ENCODE peak calls at places on chromosomes 1 and 21, in nine cellular contexts. I is effector CD4-positive, alpha-beta T cell; B is globus pallidus; S is stimulated activated CD4-positive, alpha-beta T cell treated with anti-CD3 and anti-CD28 coated beads, Interleukin-4, amount 100 ng/mL, for 1 hour; U is mesendoderm; T is GM20000; F is hypothalamus; P is T-helper 17 cell; C is NCI-H1092 treated with DMSO at 0.1 percent for 48 hours. G is an unnamed sample.

GRCh38 chr1:115356356-115356755 is 18.3 kb upstream of the NGF start:
- DNase-seq in I (no peak), B (no peak), S (no peak), U (peak; percentile 62), T (no peak), F (no peak), P (no peak), C (no peak), G (no peak)

GRCh38 chr1:31064115-31064514 is 1.4 kb downstream of the PUM1 start:
- DNase-seq in I (no peak), B (peak; percentile 15), S (no peak), U (no peak), T (no peak), F (no peak), P (no peak), C (no peak), G (peak; percentile 89)

GRCh38 chr1:16612332-16613172 is 812 bp downstream of the NBPF1 start:
- DNase-seq in I (peak; percentile 5), B (peak; percentile 75), S (no peak), U (peak; percentile 78), T (peak; percentile 64), F (peak; percentile 79), P (no peak), C (peak; percentile 72), G (peak; percentile 54)

GRCh38 chr21:36113647-36114428 is 21.0 kb upstream of the CBR3 start:
- DNase-seq in I (peak; percentile 45), B (no peak), S (peak; percentile 48), U (no peak), T (no peak), F (no peak), P (peak; percentile 42), C (peak; percentile 49), G (peak; percentile 70)

GRCh38 chr1:234608720-234609527 is 1.1 kb downstream of the IRF2BP2 start:
- DNase-seq in I (peak; percentile 75), B (peak; percentile 26), S (peak; percentile 72), U (peak; percentile 76), T (peak; percentile 67), F (no peak), P (peak; percentile 59), C (no peak), G (no peak)

GRCh38 chr1:167763525-167764220 is 41.9 kb downstream of the MPZL1 start:
- DNase-seq in I (no peak), B (peak; percentile 95), S (no peak), U (no peak), T (no peak), F (peak; percentile 15), P (no peak), C (no peak), G (no peak)

GRCh38 chr1:40575336-40575735 is 43.9 kb downstream of the ZNF684 start:
- DNase-seq in I (no peak), B (no peak), S (no peak), U (no peak), T (no peak), F (no peak), P (no peak), C (no peak), G (no peak)

GRCh38 chr1:48402619-48403018 is 69.4 kb downstream of the SPATA6 start:
- DNase-seq in I (no peak), B (no peak), S (no peak), U (no peak), T (no peak), F (no peak), P (no peak), C (no peak), G (no peak)

GRCh38 chr1:25821630-25822091 is 1.9 kb downstream of the MTFR1L start:
- DNase-seq in I (no peak), B (no peak), S (no peak), U (no peak), T (no peak), F (no peak), P (no peak), C (no peak), G (no peak)

GRCh38 chr21:38416791-38417190 is 81.5 kb downstream of the ERG start:
- DNase-seq in I (no peak), B (no peak), S (no peak), U (no peak), T (no peak), F (no peak), P (no peak), C (no peak), G (no peak)

GRCh38 chr1:33327587-33328325 is 6.9 kb upstream of the A3GALT2 start:
- DNase-seq in I (no peak), B (no peak), S (no peak), U (no peak), T (no peak), F (no peak), P (no peak), C (peak; percentile 76), G (no peak)

GRCh38 chr21:14991957-14992356 is 72.8 kb downstream of the NRIP1 start:
- DNase-seq in I (no peak), B (no peak), S (no peak), U (no peak), T (no peak), F (no peak), P (no peak), C (no peak), G (no peak)

GRCh38 chr1:204588826-204589225 is 72.6 kb downstream of the MDM4 start:
- DNase-seq in I (no peak), B (no peak), S (no peak), U (peak; percentile 50), T (no peak), F (no peak), P (no peak), C (no peak), G (no peak)

GRCh38 chr1:203462878-203463277 is 12.7 kb upstream of the PRELP start:
- DNase-seq in I (no peak), B (no peak), S (no peak), U (no peak), T (no peak), F (no peak), P (no peak), C (no peak), G (no peak)

GRCh38 chr1:54405894-54406293 is 300 bp downstream of the SSBP3 start:
- DNase-seq in I (no peak), B (no peak), S (no peak), U (no peak), T (no peak), F (no peak), P (no peak), C (no peak), G (no peak)

GRCh38 chr1:233025566-233025965 is 75.2 kb downstream of the NTPCR start:
- DNase-seq in I (no peak), B (no peak), S (no peak), U (peak; percentile 50), T (no peak), F (no peak), P (no peak), C (no peak), G (no peak)

GRCh38 chr1:47241114-47242113 is 9.4 kb upstream of the TAL1 start:
- DNase-seq in I (no peak), B (no peak), S (no peak), U (no peak), T (no peak), F (no peak), P (no peak), C (no peak), G (no peak)

GRCh38 chr1:164659621-164660414 is 100.8 kb downstream of the PBX1 start:
- DNase-seq in I (no peak), B (no peak), S (no peak), U (no peak), T (no peak), F (no peak), P (no peak), C (no peak), G (no peak)

GRCh38 chr1:112614460-112615065 is 4.4 kb downstream of the ST7L start:
- DNase-seq in I (no peak), B (no peak), S (no peak), U (peak; percentile 59), T (no peak), F (no peak), P (no peak), C (peak; percentile 3), G (no peak)

GRCh38 chr1:41232305-41232704 is 9.8 kb downstream of the SCMH1 start:
- DNase-seq in I (no peak), B (no peak), S (no peak), U (no peak), T (no peak), F (no peak), P (no peak), C (no peak), G (peak; percentile 60)

GRCh38 chr1:213376862-213377372 is 325.9 kb downstream of the RPS6KC1 start:
- DNase-seq in I (no peak), B (no peak), S (no peak), U (peak; percentile 81), T (no peak), F (no peak), P (no peak), C (no peak), G (peak; percentile 66)

GRCh38 chr1:154742586-154742985 is 127.5 kb downstream of the KCNN3 start:
- DNase-seq in I (no peak), B (no peak), S (no peak), U (no peak), T (no peak), F (no peak), P (no peak), C (no peak), G (no peak)

GRCh38 chr21:43902441-43902840 is 37.4 kb downstream of the AGPAT3 start:
- DNase-seq in I (no peak), B (no peak), S (no peak), U (no peak), T (no peak), F (no peak), P (no peak), C (no peak), G (no peak)

GRCh38 chr1:2413495-2414296 is 1.3 kb upstream of the PEX10 start:
- DNase-seq in I (no peak), B (no peak), S (no peak), U (peak; percentile 44), T (no peak), F (no peak), P (no peak), C (no peak), G (peak; percentile 66)

GRCh38 chr1:11918779-11919519 is 7.3 kb downstream of the KIAA2013 start:
- DNase-seq in I (no peak), B (no peak), S (no peak), U (no peak), T (no peak), F (peak; percentile 48), P (no peak), C (no peak), G (no peak)

GRCh38 chr1:1540015-1540816 is at the start of gene TMEM240:
- DNase-seq in I (peak; percentile 27), B (peak; percentile 60), S (peak; percentile 62), U (peak; percentile 84), T (peak; percentile 85), F (peak; percentile 71), P (peak; percentile 29), C (peak; percentile 0), G (no peak)

GRCh38 chr1:154445040-154445472 is 39.9 kb downstream of the IL6R start:
- DNase-seq in I (no peak), B (no peak), S (peak; percentile 20), U (peak; percentile 38), T (peak; percentile 63), F (no peak), P (no peak), C (no peak), G (no peak)

GRCh38 chr1:76433528-76433927 is 359.0 kb downstream of the ST6GALNAC3 start:
- DNase-seq in I (no peak), B (no peak), S (no peak), U (peak; percentile 23), T (no peak), F (no peak), P (no peak), C (no peak), G (no peak)

G was measured in HepG2.